ENCODE peak calls at places on chromosomes 5 and 9, in six cellular contexts. J is colonic mucosa, N is upper lobe of right lung, Y is cardiac muscle cell, T is IMR-90, M is heart right ventricle. F is an unnamed sample.

GRCh38 chr5:149632311-149633251 is 51.3 kb downstream of the ARHGEF37 start:
- DNase-seq in J (peak), N (no peak), Y (peak), T (peak), M (no peak), F (no peak)

GRCh38 chr9:5790923-5791322 is 42.0 kb downstream of the ERMP1 start:
- DNase-seq in J (no peak), N (no peak), Y (no peak), T (no peak), M (no peak), F (no peak)

GRCh38 chr9:76415731-76416130 is 21.5 kb upstream of the RFK start:
- DNase-seq in J (no peak), N (no peak), Y (no peak), T (no peak), M (no peak), F (no peak)

GRCh38 chr9:107847977-107848376 is 358.4 kb upstream of the KLF4 start:
- DNase-seq in J (no peak), N (no peak), Y (no peak), T (peak), M (no peak), F (no peak)

GRCh38 chr5:98455660-98456059 is 317.8 kb upstream of the RGMB start:
- DNase-seq in J (no peak), N (no peak), Y (no peak), T (peak), M (no peak), F (no peak)

GRCh38 chr9:135192686-135193085 is 105.2 kb downstream of the OLFM1 start:
- DNase-seq in J (no peak), N (no peak), Y (no peak), T (no peak), M (no peak), F (no peak)

GRCh38 chr9:75482566-75482965 is 394.3 kb downstream of the OSTF1 start:
- DNase-seq in J (no peak), N (no peak), Y (no peak), T (no peak), M (no peak), F (no peak)

GRCh38 chr5:78827725-78828124 is 157.4 kb downstream of the ARSB start:
- DNase-seq in J (no peak), N (no peak), Y (no peak), T (no peak), M (no peak), F (no peak)

GRCh38 chr9:116149844-116150243 is 3.7 kb upstream of the PAPPA start:
- DNase-seq in J (peak), N (no peak), Y (peak), T (no peak), M (no peak), F (peak)

GRCh38 chr9:91818226-91818587 is 131.8 kb downstream of the ROR2 start:
- DNase-seq in J (no peak), N (no peak), Y (no peak), T (no peak), M (no peak), F (no peak)

GRCh38 chr5:55222819-55223124 is 4.3 kb downstream of the MCIDAS start:
- DNase-seq in J (no peak), N (no peak), Y (no peak), T (no peak), M (no peak), F (no peak)

GRCh38 chr5:76450059-76450458 is 47.0 kb downstream of the IQGAP2 start:
- DNase-seq in J (no peak), N (no peak), Y (no peak), T (no peak), M (no peak), F (no peak)

GRCh38 chr5:135026645-135027317 is 7.2 kb downstream of the PITX1 start:
- DNase-seq in J (no peak), N (no peak), Y (no peak), T (no peak), M (no peak), F (peak)

GRCh38 chr5:89351975-89352374 is 469.0 kb upstream of the MEF2C start:
- DNase-seq in J (no peak), N (no peak), Y (no peak), T (peak), M (no peak), F (no peak)

GRCh38 chr5:42514759-42515158 is 91.5 kb downstream of the GHR start:
- DNase-seq in J (no peak), N (no peak), Y (peak), T (no peak), M (no peak), F (peak)

GRCh38 chr5:174751154-174751990 is 27.0 kb downstream of the MSX2 start:
- DNase-seq in J (no peak), N (no peak), Y (peak), T (no peak), M (no peak), F (peak)

GRCh38 chr5:60514152-60514551 is 185.8 kb downstream of the DEPDC1B start:
- DNase-seq in J (no peak), N (no peak), Y (no peak), T (peak), M (no peak), F (no peak)

GRCh38 chr5:73280386-73280785 is 107.4 kb downstream of the TMEM174 start:
- DNase-seq in J (no peak), N (no peak), Y (no peak), T (no peak), M (no peak), F (no peak)

GRCh38 chr5:174596429-174596828 is 128.0 kb upstream of the MSX2 start:
- DNase-seq in J (no peak), N (no peak), Y (no peak), T (peak), M (no peak), F (no peak)

GRCh38 chr5:58318468-58318867 is 141.4 kb downstream of the PLK2 start:
- DNase-seq in J (no peak), N (no peak), Y (no peak), T (peak), M (no peak), F (no peak)

GRCh38 chr5:111627862-111628261 is 115.5 kb upstream of the STARD4 start:
- DNase-seq in J (no peak), N (no peak), Y (no peak), T (no peak), M (no peak), F (no peak)

GRCh38 chr9:9963861-9964260 is 648.9 kb downstream of the PTPRD start:
- DNase-seq in J (no peak), N (no peak), Y (no peak), T (no peak), M (no peak), F (no peak)

GRCh38 chr5:143014017-143014651 is 244.0 kb downstream of the ARHGAP26 start:
- DNase-seq in J (no peak), N (peak), Y (peak), T (no peak), M (no peak), F (peak)

GRCh38 chr9:119268985-119269384 is 100.2 kb downstream of the BRINP1 start:
- DNase-seq in J (no peak), N (no peak), Y (no peak), T (no peak), M (no peak), F (no peak)

GRCh38 chr5:172979778-172980177 is 3.8 kb upstream of the ATP6V0E1 start:
- DNase-seq in J (no peak), N (no peak), Y (no peak), T (peak), M (no peak), F (no peak)

GRCh38 chr9:70534058-70534457 is 119.6 kb upstream of the KLF9 start:
- DNase-seq in J (no peak), N (no peak), Y (no peak), T (peak), M (no peak), F (no peak)

GRCh38 chr9:129318121-129319075 is 140.3 kb upstream of the IER5L start:
- DNase-seq in J (peak), N (peak), Y (no peak), T (no peak), M (no peak), F (no peak)

GRCh38 chr9:84742261-84742660 is 72.7 kb downstream of the NTRK2 start:
- DNase-seq in J (no peak), N (no peak), Y (no peak), T (no peak), M (no peak), F (no peak)

GRCh38 chr9:19117039-19117716 is 10.1 kb downstream of the PLIN2 start:
- DNase-seq in J (no peak), N (no peak), Y (no peak), T (no peak), M (no peak), F (no peak)

GRCh38 chr5:169648725-169649124 is 11.7 kb downstream of the DOCK2 start:
- DNase-seq in J (no peak), N (no peak), Y (peak), T (peak), M (peak), F (peak)

GRCh38 chr9:135857843-135858242 is 49.5 kb downstream of the CAMSAP1 start:
- DNase-seq in J (no peak), N (no peak), Y (no peak), T (no peak), M (no peak), F (no peak)

GRCh38 chr9:87445646-87446045 is 52.0 kb upstream of the DAPK1 start:
- DNase-seq in J (peak), N (no peak), Y (peak), T (peak), M (peak), F (peak)

GRCh38 chr5:177997319-177997670 is 1.3 kb upstream of the PROP1 start:
- DNase-seq in J (no peak), N (no peak), Y (no peak), T (no peak), M (no peak), F (no peak)

GRCh38 chr5:167065784-167066183 is 1225.7 kb upstream of the WWC1 start:
- DNase-seq in J (no peak), N (no peak), Y (peak), T (no peak), M (no peak), F (no peak)

GRCh38 chr9:89315482-89315881 is 2.8 kb upstream of the SECISBP2 start:
- DNase-seq in J (no peak), N (no peak), Y (no peak), T (no peak), M (no peak), F (no peak)

GRCh38 chr9:89319015-89319905 is 960 bp downstream of the SECISBP2 start:
- DNase-seq in J (no peak), N (no peak), Y (no peak), T (no peak), M (no peak), F (peak)

GRCh38 chr9:89318123-89319014 is at the start of gene SECISBP2:
- DNase-seq in J (peak), N (peak), Y (peak), T (peak), M (peak), F (peak)

GRCh38 chr9:89314955-89315354 is 3.3 kb upstream of the SECISBP2 start:
- DNase-seq in J (no peak), N (no peak), Y (no peak), T (no peak), M (no peak), F (no peak)

GRCh38 chr9:89317282-89317681 is 1.0 kb upstream of the SECISBP2 start:
- DNase-seq in J (no peak), N (no peak), Y (no peak), T (no peak), M (no peak), F (no peak)
- H3K4me3 ChIP-seq in J (peak), N (no peak), Y (no peak), T (no peak), M (no peak), F (no peak)

GRCh38 chr5:151592855-151593408 is 1.8 kb upstream of the FAT2 start:
- DNase-seq in J (no peak), N (no peak), Y (no peak), T (no peak), M (peak), F (peak)
- H3K27ac ChIP-seq in J (no peak), N (no peak), Y (no peak), T (no peak), M (no peak), F (peak)

GRCh38 chr5:102865510-102866314 is 110.6 kb downstream of the PAM start:
- DNase-seq in J (peak), N (peak), Y (peak), T (peak), M (peak), F (peak)
- H3K4me3 ChIP-seq in J (peak), N (peak), Y (peak), T (peak), M (peak), F (peak)

DNA sequence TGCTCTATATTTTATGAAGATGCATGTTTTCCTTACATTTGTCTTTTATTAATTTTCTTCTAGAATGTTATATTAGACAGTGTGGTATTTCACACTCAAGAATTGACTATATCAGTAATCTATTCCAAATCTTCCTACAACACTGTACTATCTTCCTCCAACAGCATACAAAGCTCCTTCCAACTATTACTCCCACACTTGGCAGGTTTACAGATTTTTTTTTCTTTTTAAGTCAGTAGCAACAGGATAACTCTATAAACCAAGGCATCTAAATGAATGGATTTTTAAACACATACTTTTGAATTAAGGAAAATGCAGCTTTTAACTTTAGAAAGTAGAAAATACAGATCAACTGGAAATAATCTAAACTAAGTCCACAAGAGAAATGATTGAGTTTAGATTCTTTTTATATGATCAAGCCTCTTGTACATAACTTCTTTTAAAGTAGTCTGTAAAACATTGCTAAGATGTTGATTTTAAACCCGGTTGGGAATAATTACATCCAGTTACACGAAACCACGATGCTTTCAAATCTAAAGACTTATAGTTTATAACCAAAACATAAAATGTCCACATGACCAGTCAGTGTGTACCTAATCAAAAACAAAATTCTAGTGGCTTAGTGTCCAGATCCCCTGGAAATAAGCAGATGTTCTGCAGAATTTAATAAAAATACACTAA is 281.6 kb downstream of the ADAMTS6 start:
- DNase-seq in J (no peak), N (no peak), Y (no peak), T (peak), M (no peak), F (no peak)
- H3K27ac ChIP-seq in J (no peak), N (no peak), Y (no peak), T (peak), M (no peak), F (no peak)

GRCh38 chr5:180901204-180902009 is 2.4 kb downstream of the BTNL8 start:
- DNase-seq in J (no peak), N (no peak), Y (no peak), T (no peak), M (no peak), F (no peak)

GRCh38 chr5:180898621-180899246 is at the start of gene BTNL8:
- DNase-seq in J (peak), N (no peak), Y (no peak), T (no peak), M (no peak), F (no peak)

GRCh38 chr5:180900178-180900577 is 1.2 kb downstream of the BTNL8 start:
- DNase-seq in J (no peak), N (no peak), Y (no peak), T (no peak), M (no peak), F (no peak)
- H3K4me3 ChIP-seq in J (peak), N (no peak), Y (no peak), T (no peak), M (no peak), F (no peak)

GRCh38 chr5:16664368-16664767 is 47.6 kb upstream of the RETREG1 start:
- DNase-seq in J (no peak), N (no peak), Y (no peak), T (no peak), M (no peak), F (no peak)

GRCh38 chr5:16665611-16666010 is 48.8 kb upstream of the RETREG1 start:
- DNase-seq in J (no peak), N (no peak), Y (no peak), T (peak), M (no peak), F (no peak)

GRCh38 chr5:16661713-16662112 is 44.9 kb upstream of the RETREG1 start:
- DNase-seq in J (no peak), N (no peak), Y (no peak), T (no peak), M (no peak), F (no peak)

GRCh38 chr5:16666140-16666860 is 49.5 kb upstream of the RETREG1 start:
- DNase-seq in J (peak), N (no peak), Y (no peak), T (no peak), M (no peak), F (peak)

DNA sequence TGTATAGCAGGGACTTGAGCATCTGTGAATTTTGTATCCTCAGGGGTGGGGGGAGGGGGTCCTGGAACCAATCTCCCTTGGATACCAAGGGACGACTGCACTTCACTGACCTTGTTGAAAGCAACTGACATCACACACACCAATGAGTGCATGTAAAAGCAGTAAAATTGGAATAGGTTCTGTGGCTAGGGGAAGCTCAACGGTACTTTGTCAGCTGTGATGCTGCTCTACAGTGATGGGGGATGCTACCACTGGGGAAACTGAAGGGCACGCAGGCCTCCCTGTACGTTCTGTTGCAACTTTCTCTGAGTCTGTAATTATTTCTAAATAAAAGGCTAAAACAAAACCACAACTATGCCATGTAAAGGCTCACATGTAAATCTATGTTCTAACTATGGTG is 47.1 kb upstream of the RETREG1 start:
- DNase-seq in J (no peak), N (no peak), Y (peak), T (no peak), M (no peak), F (no peak)
- H3K27ac ChIP-seq in J (no peak), N (no peak), Y (no peak), T (no peak), M (no peak), F (no peak)

DNA sequence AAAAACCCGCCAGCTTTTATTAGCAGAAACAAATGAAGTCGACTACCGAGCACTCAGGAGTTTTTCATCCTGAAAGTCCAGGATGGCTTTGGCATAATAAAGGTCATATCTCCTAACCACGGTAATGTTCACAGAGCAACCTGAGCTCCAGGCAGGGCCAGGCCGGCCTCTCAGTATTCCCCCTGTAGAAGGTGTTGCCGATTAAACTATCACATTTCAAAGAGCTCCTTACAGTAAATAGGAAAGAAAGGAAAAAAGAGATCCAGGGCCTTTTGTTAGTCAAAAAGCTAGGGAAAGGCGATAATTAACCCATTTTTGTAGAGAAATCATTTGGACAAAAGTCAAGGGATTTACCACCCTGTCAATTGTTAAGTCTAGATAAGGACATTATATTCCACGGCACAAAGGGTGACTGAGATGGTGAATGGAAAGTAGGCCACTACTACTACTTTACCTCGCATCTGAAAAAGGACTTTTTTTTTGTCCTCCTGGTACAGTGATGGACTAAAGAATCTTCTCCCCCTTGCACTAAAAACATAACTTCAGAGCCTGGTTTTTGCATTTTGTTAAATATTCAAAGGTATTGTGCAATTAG is 147.7 kb downstream of the EBF1 start:
- DNase-seq in J (no peak), N (no peak), Y (peak), T (no peak), M (no peak), F (no peak)
- H3K4me3 ChIP-seq in J (no peak), N (no peak), Y (no peak), T (no peak), M (no peak), F (no peak)

F was measured in SJCRH30.